ENCODE peak calls at places on chromosomes 4 and X, in eight cellular contexts. J is GM12891; Z is activated CD4-positive, alpha-beta T cell treated with anti-CD3 and anti-CD28 coated beads for 48 hours; T is EL; U is GM04503; N is HCEC 1CT; X is choroid plexus epithelial cell; M is CD8-positive, alpha-beta T cell. P is an unnamed sample.

GRCh38 chr4:179225594-179225993 is 1783.4 kb upstream of the AGA start:
- DNase-seq in J (no peak), Z (no peak), T (no peak), U (no peak), N (peak; percentile 13), X (no peak), M (no peak), P (peak; percentile 3)

GRCh38 chr4:113757486-113757885 is 4.1 kb downstream of the CAMK2D start:
- DNase-seq in J (no peak), Z (no peak), T (no peak), U (no peak), N (no peak), X (no peak), M (no peak), P (no peak)

GRCh38 chr4:140243345-140243753 is 89.4 kb upstream of the MAML3 start:
- DNase-seq in J (no peak), Z (no peak), T (no peak), U (no peak), N (no peak), X (no peak), M (no peak), P (no peak)

GRCh38 chr4:14918336-14918735 is 83.9 kb upstream of the CPEB2 start:
- DNase-seq in J (no peak), Z (no peak), T (no peak), U (no peak), N (no peak), X (no peak), M (no peak), P (no peak)

GRCh38 chr4:73676136-73676535 is 55.9 kb upstream of the RASSF6 start:
- DNase-seq in J (no peak), Z (no peak), T (no peak), U (no peak), N (no peak), X (no peak), M (no peak), P (no peak)

GRCh38 chrX:119655125-119655524 is 37.8 kb downstream of the SEPTIN6 start:
- DNase-seq in J (no peak), Z (peak; percentile 78), T (peak; percentile 78), U (peak; percentile 11), N (peak; percentile 64), X (peak; percentile 94), M (no peak), P (peak; percentile 70)

GRCh38 chr4:108454227-108454626 is 166.1 kb upstream of the RPL34 start:
- DNase-seq in J (no peak), Z (no peak), T (no peak), U (no peak), N (no peak), X (no peak), M (no peak), P (no peak)

GRCh38 chrX:150085881-150086280 is 147.6 kb upstream of the EOLA2 start:
- DNase-seq in J (no peak), Z (no peak), T (peak; percentile 41), U (no peak), N (peak; percentile 28), X (peak; percentile 33), M (no peak), P (peak; percentile 29)

GRCh38 chr4:158016511-158016910 is 156.3 kb downstream of the GASK1B start:
- DNase-seq in J (no peak), Z (no peak), T (peak; percentile 32), U (no peak), N (peak; percentile 64), X (peak; percentile 94), M (no peak), P (peak; percentile 21)

GRCh38 chrX:11138498-11139390 is 27.6 kb downstream of the HCCS start:
- DNase-seq in J (no peak), Z (no peak), T (no peak), U (no peak), N (no peak), X (no peak), M (no peak), P (no peak)

GRCh38 chr4:72112514-72113156 is 80.8 kb downstream of the NPFFR2 start:
- DNase-seq in J (no peak), Z (peak; percentile 15), T (peak; percentile 53), U (peak; percentile 1), N (peak; percentile 72), X (peak; percentile 31), M (no peak), P (peak; percentile 80)

GRCh38 chrX:11254417-11255109 is 38.6 kb upstream of the AMELX start:
- DNase-seq in J (no peak), Z (no peak), T (no peak), U (no peak), N (no peak), X (no peak), M (no peak), P (no peak)

GRCh38 chr4:88021824-88022223 is 14.4 kb downstream of the PKD2 start:
- DNase-seq in J (no peak), Z (no peak), T (no peak), U (no peak), N (no peak), X (peak; percentile 57), M (no peak), P (no peak)

GRCh38 chrX:112614640-112615039 is 65.1 kb downstream of the LHFPL1 start:
- DNase-seq in J (no peak), Z (no peak), T (no peak), U (no peak), N (no peak), X (peak; percentile 3), M (no peak), P (no peak)

GRCh38 chrX:141185366-141185765 is 8.4 kb upstream of the LDOC1 start:
- DNase-seq in J (no peak), Z (no peak), T (no peak), U (no peak), N (no peak), X (no peak), M (no peak), P (no peak)

GRCh38 chr4:94344457-94344856 is 1.8 kb upstream of the HPGDS start:
- DNase-seq in J (no peak), Z (no peak), T (no peak), U (no peak), N (no peak), X (no peak), M (no peak), P (no peak)

GRCh38 chrX:45743081-45743533 is 542.4 kb upstream of the DIPK2B start:
- DNase-seq in J (no peak), Z (peak; percentile 34), T (peak; percentile 70), U (peak; percentile 54), N (peak; percentile 76), X (peak; percentile 53), M (no peak), P (peak; percentile 85)

GRCh38 chr4:88998941-88999340 is 58.0 kb downstream of the FAM13A start:
- DNase-seq in J (no peak), Z (no peak), T (no peak), U (no peak), N (no peak), X (no peak), M (no peak), P (no peak)

GRCh38 chr4:166198516-166198915 is 325.5 kb downstream of the TLL1 start:
- DNase-seq in J (no peak), Z (no peak), T (no peak), U (no peak), N (no peak), X (no peak), M (no peak), P (peak; percentile 55)

GRCh38 chrX:140521393-140521792 is 16.5 kb upstream of the SOX3 start:
- DNase-seq in J (no peak), Z (no peak), T (no peak), U (no peak), N (no peak), X (no peak), M (no peak), P (no peak)

GRCh38 chrX:146854281-146854680 is 39.7 kb upstream of the CXorf51A start:
- DNase-seq in J (no peak), Z (no peak), T (no peak), U (no peak), N (no peak), X (no peak), M (no peak), P (no peak)

GRCh38 chrX:153460826-153461225 is 9.6 kb downstream of the HAUS7 start:
- DNase-seq in J (peak; percentile 55), Z (peak; percentile 60), T (peak; percentile 43), U (no peak), N (peak; percentile 23), X (peak; percentile 69), M (peak; percentile 37), P (peak; percentile 17)

GRCh38 chr4:5999830-6000365 is 18.3 kb downstream of the C4orf50 start:
- DNase-seq in J (no peak), Z (no peak), T (no peak), U (no peak), N (no peak), X (no peak), M (no peak), P (no peak)

GRCh38 chr4:144787365-144788263 is 141.7 kb downstream of the HHIP start:
- DNase-seq in J (no peak), Z (no peak), T (peak; percentile 31), U (no peak), N (no peak), X (peak; percentile 72), M (no peak), P (peak; percentile 18)

GRCh38 chr4:29653221-29653620 is 1066.9 kb upstream of the PCDH7 start:
- DNase-seq in J (no peak), Z (no peak), T (no peak), U (no peak), N (no peak), X (no peak), M (no peak), P (no peak)

GRCh38 chrX:74250574-74250973 is 53.4 kb upstream of the ZCCHC13 start:
- DNase-seq in J (no peak), Z (no peak), T (no peak), U (no peak), N (no peak), X (peak; percentile 34), M (no peak), P (no peak)

GRCh38 chrX:72694170-72694569 is 19.9 kb downstream of the PHKA1 start:
- DNase-seq in J (no peak), Z (no peak), T (no peak), U (no peak), N (no peak), X (no peak), M (no peak), P (no peak)

GRCh38 chr4:119597377-119597776 is 31.2 kb downstream of the PDE5A start:
- DNase-seq in J (no peak), Z (no peak), T (no peak), U (no peak), N (no peak), X (peak; percentile 57), M (no peak), P (peak; percentile 0)

GRCh38 chr4:109801895-109802319 is at the start of gene CFI:
- DNase-seq in J (no peak), Z (no peak), T (peak; percentile 49), U (peak; percentile 22), N (peak; percentile 1), X (peak; percentile 93), M (no peak), P (peak; percentile 66)

GRCh38 chr4:106245176-106245575 is 70.8 kb downstream of the TBCK start:
- DNase-seq in J (no peak), Z (no peak), T (no peak), U (no peak), N (no peak), X (no peak), M (no peak), P (no peak)

GRCh38 chr4:120071192-120071795 is 4.6 kb upstream of the MAD2L1 start:
- DNase-seq in J (no peak), Z (peak; percentile 46), T (peak; percentile 74), U (no peak), N (peak; percentile 53), X (peak; percentile 91), M (peak; percentile 19), P (peak; percentile 55)

GRCh38 chrX:43836435-43837184 is 45.6 kb downstream of the MAOB start:
- DNase-seq in J (no peak), Z (no peak), T (peak; percentile 6), U (no peak), N (no peak), X (peak; percentile 37), M (no peak), P (peak; percentile 24)

GRCh38 chr4:5166377-5166776 is 115.1 kb downstream of the STK32B start:
- DNase-seq in J (no peak), Z (no peak), T (no peak), U (no peak), N (no peak), X (no peak), M (no peak), P (peak; percentile 32)

GRCh38 chr4:40289366-40290188 is 45.6 kb upstream of the CHRNA9 start:
- DNase-seq in J (no peak), Z (peak; percentile 42), T (peak; percentile 32), U (no peak), N (no peak), X (peak; percentile 19), M (no peak), P (peak; percentile 74)

P was measured in RPMI7951.